ENCODE peak calls at places on chromosomes 16 and 17, in four cellular contexts. U, Z, L and R are unnamed samples. For H3K4me1, the result is how much of the 10 kb centered on the place peaks cover.

GRCh38 chr17:19274893-19275292 is 37.7 kb downstream of the EPN2 start:
- DNase-seq in Z (no peak), U (no peak), L (no peak), R (no peak)

GRCh38 chr17:70365098-70365583 is 195.8 kb downstream of the KCNJ2 start:
- DNase-seq in U (no peak), L (no peak), Z (no peak), R (no peak)

GRCh38 chr16:48378836-48379235 is 6.4 kb downstream of the SIAH1 start:
- DNase-seq in Z (no peak), U (peak), L (no peak), R (no peak)

GRCh38 chr16:19967561-19967960 is 82.9 kb upstream of the GPRC5B start:
- DNase-seq in L (no peak), Z (no peak), U (no peak), R (no peak)

GRCh38 chr17:68972119-68972704 is 17.0 kb upstream of the ABCA8 start:
- DNase-seq in U (peak), L (peak), Z (peak), R (no peak)

GRCh38 chr16:17145029-17145428 is 325.7 kb downstream of the XYLT1 start:
- DNase-seq in L (no peak), U (no peak), Z (no peak), R (no peak)

GRCh38 chr16:88833086-88833485 is 21.4 kb upstream of the APRT start:
- DNase-seq in L (no peak), Z (no peak), U (no peak), R (no peak)

GRCh38 chr16:85222151-85222863 is 110.0 kb upstream of the CIBAR2 start:
- DNase-seq in U (no peak), Z (no peak), L (no peak), R (no peak)

GRCh38 chr17:72087876-72088275 is 32.9 kb upstream of the SOX9 start:
- DNase-seq in L (no peak), Z (no peak), U (no peak), R (no peak)

GRCh38 chr17:7081341-7082062 is 1.5 kb upstream of the CLEC10A start:
- DNase-seq in U (no peak), L (no peak), Z (no peak), R (no peak)

GRCh38 chr17:17877548-17878358 is 41.0 kb upstream of the SREBF1 start:
- DNase-seq in Z (no peak), L (no peak), U (no peak), R (peak)

GRCh38 chr17:57773557-57773956 is 28.5 kb upstream of the CCDC182 start:
- DNase-seq in L (no peak), U (no peak), Z (no peak), R (no peak)

GRCh38 chr16:66028505-66029216 is 337.8 kb upstream of the CDH5 start:
- DNase-seq in L (no peak), U (no peak), Z (no peak), R (no peak)

GRCh38 chr17:27651411-27652345 is 20.7 kb downstream of the LGALS9 start:
- DNase-seq in Z (no peak), L (peak), U (peak), R (peak)

GRCh38 chr17:67575325-67575724 is 142.4 kb upstream of the NOL11 start:
- DNase-seq in Z (no peak), L (peak), U (peak), R (no peak)

GRCh38 chr17:67574658-67575293 is 143.0 kb upstream of the NOL11 start:
- DNase-seq in U (peak), Z (no peak), L (no peak), R (no peak)

GRCh38 chr17:67571478-67571877 is 146.3 kb upstream of the NOL11 start:
- DNase-seq in U (no peak), L (no peak), Z (no peak), R (no peak)

GRCh38 chr17:67576471-67576870 is 141.3 kb upstream of the NOL11 start:
- DNase-seq in U (no peak), Z (no peak), L (no peak), R (no peak)

GRCh38 chr17:67573987-67574657 is 143.6 kb upstream of the NOL11 start:
- DNase-seq in Z (no peak), L (no peak), U (no peak), R (no peak)
- H3K4me3 ChIP-seq in Z (no peak), L (no peak), U (no peak), R (no peak)

DNA sequence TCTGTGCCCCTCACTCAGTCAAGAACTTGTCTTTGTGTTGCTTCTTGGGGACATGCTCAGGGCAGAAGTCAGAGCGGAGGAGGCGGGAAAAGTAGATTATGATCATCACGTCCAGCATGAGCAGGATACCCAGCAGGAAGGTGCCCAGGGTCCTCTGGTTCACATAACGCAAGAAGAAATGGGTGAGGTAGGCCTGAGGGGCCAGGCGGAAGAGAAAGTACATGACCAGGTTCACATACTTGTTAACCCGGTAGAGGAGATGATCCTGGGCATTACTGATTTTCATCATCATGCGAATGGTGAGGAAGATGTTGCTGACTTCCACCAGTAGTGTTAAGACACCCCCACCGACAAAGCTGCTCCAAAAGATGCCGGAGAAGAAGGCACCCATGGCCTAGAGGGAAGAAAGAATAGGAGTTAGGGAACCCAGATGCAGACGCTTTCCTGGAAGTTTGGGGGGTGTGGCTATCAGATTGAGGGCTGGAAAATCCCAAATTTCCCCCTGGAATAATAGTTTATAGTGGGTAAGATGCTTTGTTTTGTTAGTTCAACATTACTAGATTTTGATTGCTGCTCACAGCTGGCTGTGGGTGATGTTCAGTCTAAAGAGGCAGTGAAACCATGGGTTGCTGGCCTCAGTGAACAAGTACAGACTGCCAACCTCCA is 1.4 kb downstream of the TLCD1 start:
- DNase-seq in U (peak), L (no peak), Z (no peak), R (no peak)
- H3K4me1 ChIP-seq in U (half or more), L (half or more), Z (under half), R (under half)

GRCh38 chr16:2477327-2477726 is 2.4 kb downstream of the TBC1D24 start:
- DNase-seq in U (no peak), Z (no peak), L (no peak), R (no peak)
- TF ChIP-seq YY1 in U (no peak), Z (no peak), L (no peak), R (no peak)

GRCh38 chr17:43337684-43338428 is 60.9 kb upstream of the ARL4D start:
- DNase-seq in L (no peak), U (no peak), Z (no peak), R (no peak)

GRCh38 chr17:43341705-43342600 is 56.8 kb upstream of the ARL4D start:
- DNase-seq in Z (no peak), U (no peak), L (no peak), R (no peak)

GRCh38 chr17:43342601-43342905 is 56.2 kb upstream of the ARL4D start:
- DNase-seq in L (no peak), Z (no peak), U (no peak), R (no peak)

GRCh38 chr17:43334744-43335400 is 63.9 kb upstream of the ARL4D start:
- DNase-seq in U (no peak), L (no peak), Z (no peak), R (no peak)

GRCh38 chr17:43338886-43339516 is 59.8 kb upstream of the ARL4D start:
- DNase-seq in L (peak), Z (no peak), U (no peak), R (no peak)
- H3K4me3 ChIP-seq in L (no peak), Z (no peak), U (no peak), R (no peak)

GRCh38 chr16:67397451-67397801 is 4.1 kb upstream of the TPPP3 start:
- DNase-seq in U (no peak), L (no peak), Z (no peak), R (no peak)
- H3K4me1 ChIP-seq in U (half or more), L (half or more), Z (under half), R (half or more)

DNA sequence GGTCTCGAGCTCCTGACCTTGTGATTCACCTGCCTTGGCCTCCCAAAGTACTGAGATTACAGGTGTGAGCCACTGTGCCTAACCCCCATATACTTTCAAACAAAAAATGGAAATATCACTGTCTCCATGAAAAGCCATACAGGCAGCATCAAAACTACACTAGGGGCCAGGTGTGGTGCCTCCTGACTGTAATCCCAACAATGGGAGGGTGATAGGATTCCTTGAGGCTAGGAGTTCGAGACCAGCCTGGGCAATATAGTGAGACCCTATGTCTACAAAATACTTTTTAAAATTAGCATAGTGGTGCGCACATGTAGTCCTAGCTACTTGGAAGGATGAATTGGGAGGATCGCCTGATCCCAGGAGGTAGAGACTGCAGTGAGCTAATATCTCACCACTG is 15.7 kb downstream of the HMOX2 start:
- DNase-seq in Z (no peak), U (no peak), L (no peak), R (no peak)
- TF ChIP-seq YY1 in Z (no peak), U (no peak), L (no peak), R (no peak)

DNA sequence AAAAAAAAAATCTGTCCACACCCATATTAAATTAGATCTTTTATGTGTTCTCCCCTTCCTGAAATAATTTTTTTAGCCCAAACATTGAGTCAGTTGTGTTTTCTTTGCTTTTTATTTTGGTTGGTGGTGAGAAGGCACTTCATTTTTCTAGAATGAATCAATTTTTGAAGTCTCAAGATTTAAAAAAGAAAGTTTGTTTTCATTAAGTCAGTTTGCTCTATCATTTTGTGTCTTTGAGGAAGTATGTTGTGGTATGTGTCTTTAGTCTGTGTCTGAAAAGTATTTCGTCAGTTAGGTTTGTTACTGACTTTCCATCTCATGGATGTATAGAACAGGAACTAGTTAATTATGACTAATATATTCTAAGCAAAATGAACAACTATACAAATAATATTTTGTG is 3.8 kb downstream of the IGF2BP1 start:
- DNase-seq in Z (no peak), L (no peak), U (no peak), R (no peak)
- H3K4me3 ChIP-seq in Z (no peak), L (peak), U (peak), R (peak)